ENCODE peak calls at places on chromosomes 12 and 14, in five cellular contexts. One of them, this sample, is unnamed.

GRCh38 chr12:12384601-12385321 is 27.9 kb downstream of the BORCS5 start:
- DNase-seq in spleen: no peak
- DNase-seq in breast epithelium: no peak
- DNase-seq in stomach: no peak
- DNase-seq in testis: no peak
- DNase-seq in this sample: no peak

GRCh38 chr14:100533647-100534485 is 53.4 kb downstream of the BEGAIN start:
- DNase-seq in spleen: peak
- DNase-seq in breast epithelium: peak
- DNase-seq in stomach: peak
- DNase-seq in testis: peak
- DNase-seq in this sample: no peak

GRCh38 chr14:90507428-90507827 is 110.6 kb downstream of the CALM1 start:
- DNase-seq in spleen: no peak
- DNase-seq in breast epithelium: no peak
- DNase-seq in stomach: no peak
- DNase-seq in testis: no peak
- DNase-seq in this sample: no peak

GRCh38 chr12:115353467-115353866 is 669.5 kb upstream of the TBX3 start:
- DNase-seq in spleen: no peak
- DNase-seq in breast epithelium: no peak
- DNase-seq in stomach: no peak
- DNase-seq in testis: no peak
- DNase-seq in this sample: no peak

GRCh38 chr12:67414011-67414715 is 145.0 kb downstream of the CAND1 start:
- DNase-seq in spleen: no peak
- DNase-seq in breast epithelium: no peak
- DNase-seq in stomach: no peak
- DNase-seq in testis: no peak
- DNase-seq in this sample: no peak

GRCh38 chr14:35985504-35986218 is 159.5 kb downstream of the BRMS1L start:
- DNase-seq in spleen: no peak
- DNase-seq in breast epithelium: no peak
- DNase-seq in stomach: no peak
- DNase-seq in testis: no peak
- DNase-seq in this sample: no peak

GRCh38 chr12:42568952-42569916 is 20.3 kb downstream of the PRICKLE1 start:
- DNase-seq in spleen: no peak
- DNase-seq in breast epithelium: no peak
- DNase-seq in stomach: no peak
- DNase-seq in testis: no peak
- DNase-seq in this sample: no peak

GRCh38 chr14:53187921-53188463 is 34.9 kb upstream of the DDHD1 start:
- DNase-seq in spleen: no peak
- DNase-seq in breast epithelium: no peak
- DNase-seq in stomach: no peak
- DNase-seq in testis: no peak
- DNase-seq in this sample: no peak

GRCh38 chr14:27660683-27661082 is 1062.8 kb upstream of the NOVA1 start:
- DNase-seq in spleen: no peak
- DNase-seq in breast epithelium: no peak
- DNase-seq in stomach: no peak
- DNase-seq in testis: no peak
- DNase-seq in this sample: no peak

GRCh38 chr12:69196302-69197288 is 42.8 kb upstream of the CPSF6 start:
- DNase-seq in spleen: no peak
- DNase-seq in breast epithelium: no peak
- DNase-seq in stomach: no peak
- DNase-seq in testis: no peak
- DNase-seq in this sample: no peak

DNA sequence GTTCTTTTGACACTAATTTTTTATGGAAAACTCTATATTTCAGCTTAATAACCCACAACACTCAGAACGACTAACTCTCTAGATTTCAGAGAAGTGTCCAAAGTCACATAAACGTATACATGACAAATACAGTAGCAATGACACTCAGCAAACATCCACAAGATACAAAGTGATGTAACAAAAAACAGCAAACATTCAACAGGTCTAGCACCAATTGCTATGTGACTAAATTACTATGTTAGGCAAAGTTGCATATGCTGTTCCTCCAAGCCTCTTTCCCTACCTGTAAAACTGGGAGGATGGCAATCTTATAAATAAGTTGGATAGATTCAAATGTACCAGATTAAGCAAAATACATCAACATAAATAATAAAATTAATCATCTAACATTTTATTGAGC is 1.7 kb downstream of the RECQL start:
- DNase-seq in spleen: no peak
- DNase-seq in breast epithelium: no peak
- DNase-seq in stomach: no peak
- DNase-seq in testis: no peak
- DNase-seq in this sample: no peak
- H3K4me3 ChIP-seq in spleen: no peak
- H3K4me3 ChIP-seq in breast epithelium: no peak
- H3K4me3 ChIP-seq in stomach: no peak
- H3K4me3 ChIP-seq in testis: no peak
- H3K4me3 ChIP-seq in this sample: peak

DNA sequence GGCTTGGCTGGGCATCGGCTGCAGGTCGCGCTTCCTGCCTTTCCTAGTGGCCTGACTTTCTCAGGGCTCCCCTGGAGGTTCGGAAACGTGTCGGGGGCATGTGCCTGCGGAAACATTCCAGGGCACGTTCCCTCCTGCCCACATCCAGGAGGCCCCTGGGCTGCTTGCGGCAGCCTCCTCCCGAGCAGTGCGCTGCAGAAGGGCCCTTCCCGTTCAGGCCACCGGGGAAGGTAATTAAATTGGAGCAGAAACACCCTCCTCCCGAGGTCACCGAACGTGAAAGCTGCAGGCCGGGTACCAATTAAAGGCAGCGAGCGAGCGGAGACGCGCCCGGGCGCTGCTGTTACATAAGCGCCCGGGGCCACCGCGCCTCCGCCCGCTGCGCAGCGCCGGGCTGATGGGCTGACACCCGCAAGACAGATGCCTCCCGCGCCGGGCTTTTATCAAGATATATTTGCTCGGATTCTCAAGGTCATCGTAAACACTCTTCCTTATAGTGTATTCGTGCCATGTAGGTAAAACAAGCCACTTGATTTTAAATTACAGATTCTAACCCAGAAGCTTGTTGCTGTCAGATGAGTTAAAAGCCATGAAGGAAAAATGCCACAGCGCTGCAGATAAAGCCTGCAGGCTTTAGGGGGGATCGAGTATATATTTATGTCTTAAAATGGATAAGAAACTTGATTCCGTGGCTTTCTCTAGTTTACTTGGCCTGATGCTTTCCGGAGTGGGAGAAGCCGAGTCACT is 31.4 kb downstream of the SSPN start:
- DNase-seq in spleen: no peak
- DNase-seq in breast epithelium: peak
- DNase-seq in stomach: peak
- DNase-seq in testis: peak
- DNase-seq in this sample: peak
- TF ChIP-seq POLR2A in spleen: no peak
- TF ChIP-seq POLR2A in breast epithelium: no peak
- TF ChIP-seq POLR2A in stomach: no peak
- TF ChIP-seq POLR2A in testis: no peak
- TF ChIP-seq POLR2A in this sample: no peak

DNA sequence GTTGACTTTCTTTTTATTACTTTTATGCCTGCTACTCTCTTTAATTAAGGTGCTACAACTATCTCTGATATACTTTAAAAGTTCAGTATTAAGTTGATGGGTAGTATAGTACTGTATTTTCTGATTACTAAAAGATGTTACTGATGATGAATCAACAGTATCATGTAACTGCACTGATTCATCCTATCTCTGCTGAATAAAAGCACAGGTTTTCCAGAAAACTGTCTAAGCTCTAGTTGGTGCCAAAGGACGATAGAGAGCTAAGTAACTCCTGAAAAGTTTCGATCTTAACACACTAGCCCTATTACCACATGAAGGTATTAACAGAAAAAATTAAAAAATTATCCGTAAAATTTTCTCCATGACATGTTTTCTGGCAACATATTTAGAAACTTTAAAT is 2.1 kb downstream of the SCAF11 start:
- DNase-seq in spleen: no peak
- DNase-seq in breast epithelium: no peak
- DNase-seq in stomach: no peak
- DNase-seq in testis: no peak
- DNase-seq in this sample: no peak
- H3K27ac ChIP-seq in spleen: no peak
- H3K27ac ChIP-seq in breast epithelium: no peak
- H3K27ac ChIP-seq in stomach: peak
- H3K27ac ChIP-seq in testis: peak
- H3K27ac ChIP-seq in this sample: peak

GRCh38 chr14:99530407-99530806 is 49.2 kb downstream of the CCNK start:
- DNase-seq in spleen: no peak
- DNase-seq in breast epithelium: no peak
- DNase-seq in stomach: no peak
- DNase-seq in testis: no peak
- DNase-seq in this sample: no peak
- H3K4me3 ChIP-seq in spleen: no peak
- H3K4me3 ChIP-seq in breast epithelium: no peak
- H3K4me3 ChIP-seq in stomach: no peak
- H3K4me3 ChIP-seq in testis: no peak
- H3K4me3 ChIP-seq in this sample: no peak

DNA sequence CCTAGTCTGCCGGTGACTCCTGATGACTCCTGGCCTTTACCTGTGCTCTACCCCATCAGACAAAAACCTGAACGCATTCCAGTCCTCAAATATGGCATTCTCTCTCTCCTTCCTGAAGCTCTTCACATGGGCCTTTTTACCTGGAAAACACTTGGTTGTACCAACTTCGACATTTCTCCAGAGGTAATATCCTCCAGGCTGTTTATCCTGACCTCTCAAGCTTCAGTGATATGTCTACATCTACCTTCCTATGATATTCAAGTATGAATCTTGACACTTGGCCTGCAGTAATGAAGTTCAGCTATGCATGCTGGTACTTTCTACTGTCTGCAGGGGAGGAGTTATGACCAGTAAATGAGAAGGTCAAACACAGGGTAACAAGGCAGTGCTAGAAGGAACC is 901.8 kb downstream of the VRK1 start:
- DNase-seq in spleen: no peak
- DNase-seq in breast epithelium: no peak
- DNase-seq in stomach: no peak
- DNase-seq in testis: no peak
- DNase-seq in this sample: no peak
- TF ChIP-seq POLR2A in spleen: no peak
- TF ChIP-seq POLR2A in breast epithelium: no peak
- TF ChIP-seq POLR2A in stomach: no peak
- TF ChIP-seq POLR2A in testis: no peak
- TF ChIP-seq POLR2A in this sample: no peak

GRCh38 chr12:110677206-110677911 is 11.6 kb downstream of the HVCN1 start:
- DNase-seq in spleen: peak
- DNase-seq in breast epithelium: no peak
- DNase-seq in stomach: no peak
- DNase-seq in testis: no peak
- DNase-seq in this sample: no peak
- H3K27ac ChIP-seq in spleen: no peak
- H3K27ac ChIP-seq in breast epithelium: no peak
- H3K27ac ChIP-seq in stomach: no peak
- H3K27ac ChIP-seq in testis: no peak
- H3K27ac ChIP-seq in this sample: peak

GRCh38 chr12:109950625-109951024 is 45.5 kb downstream of the GIT2 start:
- DNase-seq in spleen: no peak
- DNase-seq in breast epithelium: no peak
- DNase-seq in stomach: no peak
- DNase-seq in testis: no peak
- DNase-seq in this sample: no peak
- H3K4me3 ChIP-seq in spleen: no peak
- H3K4me3 ChIP-seq in breast epithelium: no peak
- H3K4me3 ChIP-seq in stomach: no peak
- H3K4me3 ChIP-seq in testis: no peak
- H3K4me3 ChIP-seq in this sample: no peak

GRCh38 chr12:6975297-6976032 is 4.8 kb downstream of the EMG1 start:
- DNase-seq in spleen: no peak
- DNase-seq in breast epithelium: no peak
- DNase-seq in stomach: no peak
- DNase-seq in testis: no peak
- DNase-seq in this sample: no peak

GRCh38 chr12:6978188-6978986 is 7.7 kb downstream of the EMG1 start:
- DNase-seq in spleen: no peak
- DNase-seq in breast epithelium: no peak
- DNase-seq in stomach: no peak
- DNase-seq in testis: no peak
- DNase-seq in this sample: peak

GRCh38 chr12:6977653-6978052 is 6.9 kb downstream of the EMG1 start:
- DNase-seq in spleen: no peak
- DNase-seq in breast epithelium: no peak
- DNase-seq in stomach: no peak
- DNase-seq in testis: no peak
- DNase-seq in this sample: no peak

GRCh38 chr12:6970096-6970527 is 352 bp downstream of the PHB2 start:
- DNase-seq in spleen: no peak
- DNase-seq in breast epithelium: no peak
- DNase-seq in stomach: no peak
- DNase-seq in testis: peak
- DNase-seq in this sample: no peak

GRCh38 chr12:6974180-6974579 is 3.5 kb downstream of the EMG1 start:
- DNase-seq in spleen: no peak
- DNase-seq in breast epithelium: no peak
- DNase-seq in stomach: no peak
- DNase-seq in testis: no peak
- DNase-seq in this sample: no peak
- TF ChIP-seq POLR2A in spleen: no peak
- TF ChIP-seq POLR2A in breast epithelium: no peak
- TF ChIP-seq POLR2A in stomach: no peak
- TF ChIP-seq POLR2A in testis: no peak
- TF ChIP-seq POLR2A in this sample: no peak

GRCh38 chr14:77154421-77154820 is 12.8 kb upstream of the ZDHHC22 start:
- DNase-seq in spleen: peak
- DNase-seq in breast epithelium: no peak
- DNase-seq in stomach: no peak
- DNase-seq in testis: peak
- DNase-seq in this sample: no peak

GRCh38 chr14:77158175-77158908 is 16.8 kb upstream of the ZDHHC22 start:
- DNase-seq in spleen: peak
- DNase-seq in breast epithelium: no peak
- DNase-seq in stomach: no peak
- DNase-seq in testis: peak
- DNase-seq in this sample: peak

GRCh38 chr14:77155083-77155482 is 13.5 kb upstream of the ZDHHC22 start:
- DNase-seq in spleen: peak
- DNase-seq in breast epithelium: no peak
- DNase-seq in stomach: no peak
- DNase-seq in testis: no peak
- DNase-seq in this sample: no peak

GRCh38 chr14:77161011-77161410 is 19.4 kb upstream of the ZDHHC22 start:
- DNase-seq in spleen: peak
- DNase-seq in breast epithelium: no peak
- DNase-seq in stomach: no peak
- DNase-seq in testis: no peak
- DNase-seq in this sample: no peak

GRCh38 chr14:77157716-77158115 is 16.1 kb upstream of the ZDHHC22 start:
- DNase-seq in spleen: peak
- DNase-seq in breast epithelium: no peak
- DNase-seq in stomach: no peak
- DNase-seq in testis: no peak
- DNase-seq in this sample: no peak
- H3K27ac ChIP-seq in spleen: no peak
- H3K27ac ChIP-seq in breast epithelium: no peak
- H3K27ac ChIP-seq in stomach: no peak
- H3K27ac ChIP-seq in testis: no peak
- H3K27ac ChIP-seq in this sample: no peak

This sample was measured in heart left ventricle.